ENCODE peak calls at places on chromosomes 6 and 20, in five cellular contexts. I is AG04449, O is fibroblast of villous mesenchyme, Y is HCT116, W is HFF-Myc. S is an unnamed sample.

GRCh38 chr6:62150048-62150663 is 135.9 kb downstream of the KHDRBS2 start:
- DNase-seq in W (peak; percentile 1), Y (peak; percentile 6), O (peak; percentile 21), I (no peak), S (no peak)

GRCh38 chr20:37803476-37804307 is 99.2 kb upstream of the VSTM2L start:
- DNase-seq in I (no peak), W (no peak), O (no peak), Y (no peak), S (no peak)

GRCh38 chr6:164579035-164579434 is 730.4 kb downstream of the C6orf118 start:
- DNase-seq in Y (no peak), I (no peak), O (no peak), W (no peak), S (no peak)

GRCh38 chr6:169824021-169824420 is 72.6 kb downstream of the ERMARD start:
- DNase-seq in I (no peak), O (no peak), W (no peak), Y (no peak), S (no peak)

GRCh38 chr6:137403855-137404254 is 90.3 kb downstream of the OLIG3 start:
- DNase-seq in I (no peak), W (no peak), O (no peak), Y (no peak), S (no peak)

GRCh38 chr6:134132494-134133141 is 80.2 kb upstream of the SLC2A12 start:
- DNase-seq in I (no peak), W (no peak), Y (no peak), O (no peak), S (no peak)

GRCh38 chr20:40706977-40707582 is 18.0 kb upstream of the MAFB start:
- DNase-seq in Y (peak; percentile 33), I (no peak), O (no peak), W (no peak), S (no peak)

GRCh38 chr20:50467618-50468373 is 42.4 kb upstream of the PTPN1 start:
- DNase-seq in W (no peak), I (no peak), O (peak; percentile 54), Y (peak; percentile 73), S (no peak)

GRCh38 chr6:167541544-167541943 is 216.7 kb downstream of the TTLL2 start:
- DNase-seq in O (no peak), Y (no peak), W (no peak), I (no peak), S (no peak)

GRCh38 chr20:9831032-9831431 is 7.8 kb downstream of the PAK5 start:
- DNase-seq in W (no peak), I (no peak), Y (no peak), O (no peak), S (no peak)

GRCh38 chr6:134247271-134247833 is 70.6 kb downstream of the SGK1 start:
- DNase-seq in I (no peak), W (no peak), Y (no peak), O (no peak), S (no peak)

GRCh38 chr6:69693749-69694148 is 103.1 kb downstream of the LMBRD1 start:
- DNase-seq in W (no peak), Y (no peak), O (peak; percentile 50), I (no peak), S (peak; percentile 7)

GRCh38 chr20:1465470-1466210 is 1.0 kb downstream of the NSFL1C start:
- DNase-seq in W (no peak), I (no peak), Y (no peak), O (no peak), S (no peak)

GRCh38 chr6:140436023-140436811 is 1061.8 kb upstream of the CITED2 start:
- DNase-seq in I (peak; percentile 77), W (no peak), Y (no peak), O (peak; percentile 88), S (peak; percentile 86)

GRCh38 chr20:25623225-25623735 is 534 bp downstream of the NANP start:
- DNase-seq in Y (peak; percentile 0), I (no peak), O (peak; percentile 52), W (no peak), S (no peak)

GRCh38 chr6:145015739-145016558 is 719.4 kb downstream of the EPM2A start:
- DNase-seq in Y (peak; percentile 86), O (peak; percentile 76), I (peak; percentile 77), W (peak; percentile 88), S (peak; percentile 82)

GRCh38 chr6:163722293-163722692 is 307.8 kb downstream of the QKI start:
- DNase-seq in I (no peak), O (no peak), Y (no peak), W (no peak), S (no peak)

GRCh38 chr20:48463916-48464315 is 363.9 kb downstream of the PREX1 start:
- DNase-seq in I (peak; percentile 10), O (peak; percentile 42), W (peak; percentile 5), Y (no peak), S (peak; percentile 39)

GRCh38 chr20:32885201-32885600 is 26.5 kb downstream of the EFCAB8 start:
- DNase-seq in O (no peak), W (no peak), Y (no peak), I (no peak), S (no peak)

GRCh38 chr6:119243657-119244056 is 105.9 kb downstream of the MAN1A1 start:
- DNase-seq in O (no peak), Y (no peak), I (no peak), W (no peak), S (no peak)

GRCh38 chr20:2820896-2821869 is 5.0 kb downstream of the TMEM239 start:
- DNase-seq in O (no peak), I (no peak), W (no peak), Y (no peak), S (no peak)

GRCh38 chr6:13048113-13048512 is 280.2 kb downstream of the TBC1D7 start:
- DNase-seq in I (no peak), W (no peak), O (no peak), Y (no peak), S (no peak)

GRCh38 chr20:36720510-36720909 is 25.4 kb downstream of the NDRG3 start:
- DNase-seq in I (no peak), O (peak; percentile 20), Y (no peak), W (no peak), S (no peak)

GRCh38 chr20:21941941-21942805 is 236.7 kb downstream of the PAX1 start:
- DNase-seq in W (no peak), I (no peak), O (no peak), Y (no peak), S (no peak)

GRCh38 chr6:16278750-16279149 is 40.4 kb downstream of the GMPR start:
- DNase-seq in W (no peak), Y (no peak), O (no peak), I (no peak), S (no peak)

GRCh38 chr6:42783876-42784738 is 2.3 kb downstream of the BICRAL start:
- DNase-seq in W (no peak), O (no peak), I (no peak), Y (no peak), S (no peak)

GRCh38 chr20:38764563-38765355 is 16.5 kb downstream of the ACTR5 start:
- DNase-seq in I (peak; percentile 68), O (peak; percentile 84), W (peak; percentile 43), Y (peak; percentile 87), S (peak; percentile 69)

GRCh38 chr6:157221049-157221816 is 102.1 kb downstream of the TMEM242 start:
- DNase-seq in O (peak; percentile 71), I (no peak), Y (peak; percentile 63), W (no peak), S (no peak)

GRCh38 chr6:53264337-53264736 is 84.4 kb downstream of the ELOVL5 start:
- DNase-seq in O (no peak), Y (no peak), I (no peak), W (no peak), S (no peak)

GRCh38 chr6:140380371-140381218 is 1006.1 kb upstream of the CITED2 start:
- DNase-seq in I (no peak), Y (no peak), O (peak; percentile 70), W (no peak), S (no peak)

DNA sequence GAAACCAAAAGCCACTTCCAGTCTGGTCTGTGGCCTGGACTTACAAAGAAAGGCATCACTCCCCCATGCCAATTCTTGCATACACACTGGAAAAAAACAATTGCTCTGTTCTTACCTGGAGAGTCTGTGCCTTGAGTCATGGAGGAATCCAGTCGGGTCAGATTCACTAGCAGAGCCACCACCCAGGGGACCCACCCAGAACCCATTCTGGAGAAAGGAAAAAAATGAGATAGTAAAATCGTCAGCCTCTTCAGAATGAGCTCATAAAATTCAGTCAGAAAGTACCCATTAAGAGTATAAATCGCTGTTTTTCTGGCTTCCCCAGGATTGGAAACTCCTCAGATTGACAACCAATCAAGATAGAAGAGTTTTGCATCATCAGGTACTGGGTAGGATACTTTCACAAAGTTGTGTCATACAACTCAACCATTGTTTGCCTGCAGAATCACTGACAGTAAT is at the start of gene HLA-DOB:
- DNase-seq in I (no peak), Y (peak; percentile 40), O (peak; percentile 21), W (no peak), S (no peak)
- H3K4me3 ChIP-seq in I (no peak within 1 kb of the TSS), Y (no peak within 1 kb of the TSS), O (no peak within 1 kb of the TSS), W (no peak within 1 kb of the TSS), S (no peak within 1 kb of the TSS)

DNA sequence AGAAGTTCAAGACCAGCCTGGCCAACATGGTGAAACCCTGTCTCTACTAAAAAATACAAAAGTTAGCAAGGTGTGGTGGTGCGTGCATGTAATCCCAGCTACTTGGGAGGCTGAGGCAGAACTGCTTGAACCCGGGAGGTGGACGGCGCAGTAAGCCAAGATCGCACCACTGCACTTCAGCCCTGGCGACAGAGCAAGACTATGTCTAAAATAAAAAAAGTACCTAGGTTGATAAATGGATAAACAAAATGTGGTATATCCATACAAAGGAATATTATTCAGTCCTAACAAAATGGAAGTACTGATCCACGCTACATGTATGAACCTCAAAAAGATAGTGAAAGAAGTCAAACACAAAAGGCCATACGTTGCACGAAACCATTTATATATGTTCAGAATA is 1.2 kb upstream of the RPF2 start:
- DNase-seq in I (no peak), O (no peak), Y (no peak), W (no peak), S (no peak)
- H3K4me3 ChIP-seq in I (peak overlapping the region; percentile 97), O (peak overlapping the region; percentile 83), Y (peak overlapping the region; percentile 89), W (peak overlapping the region; percentile 85), S (no peak overlapping the region)

DNA sequence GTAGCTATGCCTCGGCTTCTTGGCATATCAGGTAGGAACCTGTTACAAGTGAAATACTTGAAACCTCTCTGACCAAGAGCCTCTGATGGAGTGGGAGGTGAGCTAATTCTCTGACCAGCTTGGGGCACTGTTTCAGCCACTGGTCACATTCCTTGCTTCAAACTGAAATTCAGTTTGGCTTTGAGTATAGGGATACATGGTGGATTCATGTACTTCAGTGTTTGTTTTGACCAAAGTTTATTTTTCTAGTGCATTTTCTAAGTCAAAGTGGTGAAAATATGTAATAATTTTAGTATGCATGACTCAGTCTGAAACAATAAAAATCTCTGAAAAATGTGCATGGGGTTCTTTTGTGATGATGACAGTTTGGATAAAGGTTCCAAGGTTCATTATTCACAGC is 18.6 kb downstream of the TTPAL start:
- DNase-seq in W (no peak), Y (no peak), O (no peak), I (peak; percentile 47), S (no peak)
- H3K4me3 ChIP-seq in W (no peak overlapping the region), Y (no peak overlapping the region), O (no peak overlapping the region), I (no peak overlapping the region), S (no peak overlapping the region)

GRCh38 chr20:58894652-58895051 is 42.1 kb downstream of the GNAS start:
- DNase-seq in Y (no peak), O (no peak), W (no peak), I (no peak), S (no peak)

GRCh38 chr20:58895796-58896180 is 43.3 kb downstream of the GNAS start:
- DNase-seq in Y (no peak), I (no peak), W (no peak), O (no peak), S (no peak)

GRCh38 chr20:58893355-58894151 is 41.0 kb downstream of the GNAS start:
- DNase-seq in O (no peak), I (no peak), Y (no peak), W (no peak), S (no peak)

GRCh38 chr20:58896820-58897219 is 44.3 kb downstream of the GNAS start:
- DNase-seq in Y (no peak), O (no peak), W (no peak), I (no peak), S (no peak)

GRCh38 chr20:58895099-58895795 is 42.7 kb downstream of the GNAS start:
- DNase-seq in O (no peak), W (no peak), I (no peak), Y (no peak), S (no peak)
- H3K4me3 ChIP-seq in O (peak overlapping the region; percentile 21), W (peak overlapping the region; percentile 62), I (peak overlapping the region; percentile 71), Y (no peak overlapping the region), S (peak overlapping the region; percentile 73)

S was measured in skeletal muscle cell.